ENCODE peak calls at places on chromosomes 13 and 19, in four cellular contexts. Q is epithelial cell of esophagus; B is fibroblast of the aortic adventitia; T is CD8-positive, alpha-beta T cell. W is an unnamed sample.

GRCh38 chr19:18419195-18419698 is at the start of gene SSBP4:
- DNase-seq in Q (peak), B (peak), T (peak), W (peak)

GRCh38 chr13:107866007-107866665 is 349.2 kb downstream of the LIG4 start:
- DNase-seq in Q (no peak), B (no peak), T (no peak), W (no peak)

GRCh38 chr19:55651236-55651635 is 3.2 kb downstream of the CCDC106 start:
- DNase-seq in Q (no peak), B (no peak), T (no peak), W (no peak)

GRCh38 chr13:97256343-97256783 is 34.2 kb downstream of the MBNL2 start:
- DNase-seq in Q (peak), B (peak), T (no peak), W (no peak)

GRCh38 chr13:75938811-75939525 is 302.8 kb downstream of the LMO7 start:
- DNase-seq in Q (no peak), B (peak), T (no peak), W (no peak)

GRCh38 chr19:42401365-42402303 is 11.5 kb upstream of the CNFN start:
- DNase-seq in Q (peak), B (peak), T (peak), W (peak)

GRCh38 chr13:79735228-79735627 is 254.3 kb downstream of the NDFIP2 start:
- DNase-seq in Q (no peak), B (peak), T (no peak), W (no peak)

GRCh38 chr19:47608074-47608907 is 643 bp upstream of the BICRA start:
- DNase-seq in Q (peak), B (peak), T (peak), W (peak)

GRCh38 chr13:77040835-77041234 is 13.9 kb upstream of the FBXL3 start:
- DNase-seq in Q (no peak), B (no peak), T (no peak), W (no peak)

GRCh38 chr13:41458187-41458938 is 1.0 kb downstream of the RGCC start:
- DNase-seq in Q (peak), B (no peak), T (no peak), W (peak)

GRCh38 chr19:41064974-41065569 is 23.2 kb upstream of the CYP2A13 start:
- DNase-seq in Q (peak), B (peak), T (no peak), W (no peak)

GRCh38 chr13:111153977-111154332 is 38.8 kb downstream of the ARHGEF7 start:
- DNase-seq in Q (no peak), B (no peak), T (peak), W (peak)

GRCh38 chr19:6712231-6712630 is 8.2 kb downstream of the C3 start:
- DNase-seq in Q (no peak), B (no peak), T (no peak), W (no peak)

GRCh38 chr19:6711078-6711361 is 9.4 kb downstream of the C3 start:
- DNase-seq in Q (no peak), B (no peak), T (no peak), W (no peak)

GRCh38 chr19:6710273-6711077 is 10.0 kb downstream of the C3 start:
- DNase-seq in Q (no peak), B (no peak), T (no peak), W (no peak)

GRCh38 chr19:6712692-6713670 is 7.5 kb downstream of the C3 start:
- DNase-seq in Q (no peak), B (no peak), T (no peak), W (no peak)

DNA sequence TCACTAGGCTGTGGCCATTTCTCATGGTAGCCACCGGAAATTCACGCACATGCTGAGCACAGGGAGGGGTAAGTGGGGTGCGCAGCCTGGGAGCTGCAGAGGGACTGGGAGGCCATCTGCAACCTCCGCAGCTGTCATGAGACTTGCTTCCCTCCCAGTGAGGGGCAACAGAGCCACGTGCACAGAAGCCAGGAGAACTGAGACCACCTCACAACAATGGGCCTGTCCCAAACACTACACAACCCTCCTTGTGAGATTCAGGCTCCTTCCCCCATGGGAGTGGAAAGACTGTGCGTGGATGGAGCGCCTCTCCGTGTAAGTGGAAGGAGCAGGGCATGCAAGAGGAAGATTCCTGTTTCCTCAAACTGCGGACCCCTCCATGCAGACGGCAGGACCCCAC is 8.8 kb downstream of the C3 start:
- DNase-seq in Q (no peak), B (no peak), T (no peak), W (no peak)
- TF ChIP-seq CTCF in Q (no peak), B (no peak), T (no peak), W (no peak)

DNA sequence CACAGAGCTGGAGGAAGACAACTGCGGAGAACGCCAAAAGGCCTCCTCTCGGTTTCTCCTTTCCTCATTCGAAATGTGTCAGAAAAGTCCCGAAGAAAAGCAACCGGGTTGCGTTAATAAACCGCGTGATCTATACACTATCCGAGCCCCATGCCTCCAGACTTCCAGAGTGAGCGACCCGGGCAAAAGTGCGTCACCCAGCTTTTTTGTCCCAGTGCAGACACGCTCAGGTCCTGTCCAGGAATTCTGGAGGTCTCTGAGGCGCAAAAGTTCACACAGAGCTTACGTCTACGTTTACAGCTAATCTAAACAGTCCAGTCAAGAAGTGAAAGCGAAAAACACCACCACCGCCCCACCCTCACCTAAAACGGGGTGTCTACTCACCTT is 368 bp downstream of the N4BP2L2 start:
- DNase-seq in Q (peak), B (no peak), T (no peak), W (peak)
- H3K4me3 ChIP-seq in Q (peak), B (peak), T (peak), W (peak)

DNA sequence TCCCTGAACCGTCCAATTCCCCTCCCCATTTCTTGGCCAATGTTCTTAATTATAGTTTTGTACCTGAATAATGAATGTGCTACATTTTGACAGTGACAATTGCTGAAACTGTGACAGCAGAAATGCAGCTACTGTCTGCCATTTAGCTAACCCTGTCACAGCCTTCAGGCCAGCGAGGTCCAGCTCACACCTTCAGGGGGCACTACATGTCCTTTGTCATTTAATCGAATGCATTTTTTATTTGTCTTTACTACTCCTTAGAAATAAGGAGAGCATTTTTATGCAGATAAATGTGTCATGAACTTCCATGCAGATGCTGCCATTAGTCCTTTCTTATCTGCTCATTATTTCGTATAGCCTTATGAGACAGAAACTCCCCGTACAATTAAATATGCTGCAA is 159.9 kb downstream of the MZT1 start:
- DNase-seq in Q (no peak), B (no peak), T (no peak), W (no peak)
- TF ChIP-seq CTCF in Q (peak), B (no peak), T (no peak), W (no peak)

GRCh38 chr19:16372065-16372915 is 47.7 kb downstream of the KLF2 start:
- DNase-seq in Q (no peak), B (no peak), T (no peak), W (no peak)
- H3K4me3 ChIP-seq in Q (no peak), B (no peak), T (peak), W (no peak)

DNA sequence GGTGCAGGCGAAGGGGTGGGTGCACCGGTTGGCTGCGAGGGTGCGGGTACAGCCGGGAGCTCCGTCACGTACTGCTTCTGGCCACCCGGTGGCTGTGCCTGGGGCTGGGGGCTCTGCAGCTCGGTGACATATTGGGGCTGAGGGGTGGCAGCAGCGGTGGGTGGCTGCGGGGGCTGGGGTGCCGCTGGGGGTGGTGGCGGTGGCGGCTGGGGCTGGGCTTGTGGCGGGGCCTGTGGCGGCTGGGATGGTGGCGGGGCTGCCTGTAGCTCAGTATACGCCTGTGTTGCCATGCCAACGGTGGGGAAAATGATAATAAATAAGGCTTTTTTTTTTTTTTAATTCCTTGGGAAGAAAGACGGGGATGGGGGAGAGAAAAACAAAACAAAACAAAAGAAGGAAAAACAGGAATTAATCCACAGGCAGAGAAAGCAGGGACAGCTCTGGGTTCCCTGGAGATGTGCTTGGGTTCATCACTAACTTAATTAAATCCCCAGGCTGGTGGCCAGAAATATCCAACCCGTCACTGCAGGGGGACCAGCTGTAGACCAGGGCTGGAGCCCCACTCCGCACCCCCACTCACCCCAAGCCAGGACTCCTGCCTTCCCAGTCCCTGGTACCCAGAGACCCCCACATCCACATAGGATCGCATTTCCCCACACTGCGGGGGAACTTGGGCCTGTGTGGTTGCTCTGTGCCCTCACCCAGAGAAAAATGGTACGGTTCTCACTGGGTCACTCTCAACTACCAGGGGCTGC is 12.4 kb downstream of the RFX1 start:
- DNase-seq in Q (no peak), B (no peak), T (no peak), W (no peak)
- TF ChIP-seq CTCF in Q (no peak), B (no peak), T (no peak), W (no peak)

GRCh38 chr19:16113727-16114126 is 2.0 kb downstream of the RAB8A start:
- DNase-seq in Q (no peak), B (no peak), T (no peak), W (no peak)
- H3K4me3 ChIP-seq in Q (no peak), B (no peak), T (no peak), W (no peak)

W was measured in mucosa of descending colon.